ENCODE peak calls at places on chromosomes 12 and 14, in four cellular contexts. S, T, X and K are unnamed samples.

GRCh38 chr12:85794551-85794950 is 41.7 kb downstream of the RASSF9 start:
- DNase-seq in S (no peak), T (no peak), X (no peak), K (no peak)

GRCh38 chr12:108930756-108931155 is 50.9 kb downstream of the DAO start:
- DNase-seq in S (no peak), T (no peak), X (no peak), K (no peak)

GRCh38 chr14:30431552-30431951 is 127.4 kb upstream of the G2E3 start:
- DNase-seq in S (no peak), T (no peak), X (no peak), K (no peak)

GRCh38 chr12:131130311-131130911 is 176.7 kb downstream of the ADGRD1 start:
- DNase-seq in S (no peak), T (no peak), X (no peak), K (no peak)

GRCh38 chr12:96400631-96401060 is 407 bp upstream of the CDK17 start:
- DNase-seq in S (peak), T (no peak), X (peak), K (peak)

GRCh38 chr12:116358850-116359761 is 81.6 kb upstream of the MED13L start:
- DNase-seq in S (no peak), T (peak), X (peak), K (peak)

GRCh38 chr14:28142400-28143015 is 624.1 kb upstream of the FOXG1 start:
- DNase-seq in S (no peak), T (peak), X (no peak), K (no peak)

GRCh38 chr14:77979666-77980351 is 179.9 kb downstream of the ADCK1 start:
- DNase-seq in S (no peak), T (peak), X (peak), K (peak)

GRCh38 chr14:102969901-102970300 is 47.4 kb downstream of the AMN start:
- DNase-seq in S (no peak), T (no peak), X (no peak), K (no peak)

GRCh38 chr12:106766393-106766826 is 8.1 kb upstream of the RIC8B start:
- DNase-seq in S (no peak), T (no peak), X (no peak), K (no peak)

GRCh38 chr14:104197449-104198247 is 59.3 kb downstream of the KIF26A start:
- DNase-seq in S (no peak), T (no peak), X (no peak), K (no peak)

GRCh38 chr14:104195361-104195760 is 57.0 kb downstream of the KIF26A start:
- DNase-seq in S (no peak), T (no peak), X (no peak), K (no peak)

GRCh38 chr14:104195854-104196253 is 57.5 kb downstream of the KIF26A start:
- DNase-seq in S (no peak), T (no peak), X (no peak), K (no peak)

GRCh38 chr14:104194716-104195115 is 56.3 kb downstream of the KIF26A start:
- DNase-seq in S (no peak), T (no peak), X (no peak), K (no peak)

GRCh38 chr14:104196461-104197180 is 58.2 kb downstream of the KIF26A start:
- DNase-seq in S (no peak), T (no peak), X (no peak), K (no peak)
- TF ChIP-seq TCF12 in S (no peak), T (no peak), X (no peak), K (no peak)

GRCh38 chr12:89461649-89462612 is 62.7 kb downstream of the GALNT4 start:
- DNase-seq in S (no peak), T (peak), X (no peak), K (peak)

GRCh38 chr12:89456565-89456964 is 68.0 kb downstream of the GALNT4 start:
- DNase-seq in S (no peak), T (no peak), X (no peak), K (no peak)

GRCh38 chr12:89464974-89465592 is 59.5 kb downstream of the GALNT4 start:
- DNase-seq in S (no peak), T (no peak), X (no peak), K (no peak)

DNA sequence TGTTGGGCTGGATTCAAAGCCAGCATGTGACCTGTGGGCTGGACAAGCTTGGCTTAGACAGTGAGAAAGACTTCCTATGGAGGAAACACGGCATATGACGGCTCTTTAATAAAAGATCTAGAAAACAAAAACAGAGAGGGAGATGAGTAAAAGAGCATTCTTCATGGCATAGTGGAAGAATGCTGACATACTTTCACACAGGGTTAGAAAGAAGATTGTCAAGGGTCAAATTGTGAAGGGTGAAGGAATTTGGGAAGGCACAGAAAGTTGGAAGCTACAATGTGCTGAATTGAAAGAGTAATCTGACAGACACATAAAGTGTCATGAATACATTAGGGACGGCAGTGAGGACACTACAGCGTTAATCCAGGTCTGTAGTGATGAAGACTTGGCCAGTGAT is 63.4 kb downstream of the GALNT4 start:
- DNase-seq in S (no peak), T (no peak), X (no peak), K (no peak)
- TF ChIP-seq TCF12 in S (no peak), T (no peak), X (no peak), K (no peak)

GRCh38 chr12:118541071-118541470 is 164.7 kb downstream of the SUDS3 start:
- DNase-seq in S (no peak), T (no peak), X (no peak), K (no peak)

GRCh38 chr12:118548887-118549286 is 172.5 kb downstream of the SUDS3 start:
- DNase-seq in S (no peak), T (no peak), X (no peak), K (no peak)

GRCh38 chr12:118543651-118544050 is 167.3 kb downstream of the SUDS3 start:
- DNase-seq in S (no peak), T (no peak), X (no peak), K (no peak)

GRCh38 chr12:118541945-118542344 is 165.6 kb downstream of the SUDS3 start:
- DNase-seq in S (no peak), T (no peak), X (no peak), K (no peak)

GRCh38 chr12:118544569-118544968 is 168.2 kb downstream of the SUDS3 start:
- DNase-seq in S (no peak), T (no peak), X (no peak), K (peak)
- TF ChIP-seq TCF12 in S (no peak), T (no peak), X (no peak), K (no peak)

GRCh38 chr12:104784592-104784991 is 173.5 kb downstream of the SLC41A2 start:
- DNase-seq in S (no peak), T (no peak), X (no peak), K (no peak)

GRCh38 chr12:104779134-104779533 is 179.0 kb downstream of the SLC41A2 start:
- DNase-seq in S (no peak), T (no peak), X (no peak), K (no peak)

GRCh38 chr12:104785886-104786285 is 172.2 kb downstream of the SLC41A2 start:
- DNase-seq in S (no peak), T (no peak), X (no peak), K (no peak)

DNA sequence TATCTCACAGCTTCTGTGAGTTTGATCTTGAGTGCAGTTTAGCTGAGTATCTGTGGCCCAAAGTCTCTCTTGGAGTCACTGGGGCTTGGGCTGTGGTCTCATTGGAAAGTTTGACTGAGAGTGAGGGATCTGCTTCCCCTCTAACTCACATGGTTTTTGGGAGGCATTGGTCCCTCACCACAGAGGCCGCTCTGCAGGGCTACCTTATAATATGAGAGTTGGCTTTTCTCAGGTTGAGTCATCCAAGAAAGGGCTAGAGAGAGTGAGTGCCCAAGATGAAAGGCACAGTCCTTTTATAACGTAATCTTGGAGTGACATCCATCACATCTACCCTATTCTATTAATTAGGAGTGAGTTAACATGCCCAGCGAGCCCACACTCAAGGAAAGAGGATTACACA is 175.8 kb downstream of the SLC41A2 start:
- DNase-seq in S (no peak), T (no peak), X (no peak), K (no peak)
- TF ChIP-seq TCF12 in S (no peak), T (no peak), X (no peak), K (no peak)